ENCODE peak calls at places on chromosome 22, in four cellular contexts. I, B, G and Y are unnamed samples.
A peak's percentile ranks its signal among the peaks of the same experiment; 100 is the strongest.

GRCh38 chr22:36589856-36590255 is 60.9 kb upstream of the EIF3D start:
- DNase-seq in I (no peak), B (no peak), G (no peak), Y (no peak)

GRCh38 chr22:43860126-43860525 is 2.2 kb downstream of the SULT4A1 start:
- DNase-seq in I (no peak), B (no peak), G (no peak), Y (no peak)

GRCh38 chr22:25774575-25775026 is 32.6 kb downstream of the MYO18B start:
- DNase-seq in I (no peak), B (no peak), G (no peak), Y (peak; percentile 59)

GRCh38 chr22:37282385-37282677 is at the start of gene CYTH4:
- DNase-seq in I (no peak), B (no peak), G (peak; percentile 38), Y (no peak)

GRCh38 chr22:50270302-50271010 is at the start of gene MAPK11:
- DNase-seq in I (peak; percentile 47), B (no peak), G (peak; percentile 57), Y (peak; percentile 37)

GRCh38 chr22:17647996-17648395 is 9.4 kb downstream of the BCL2L13 start:
- DNase-seq in I (no peak), B (no peak), G (no peak), Y (no peak)

GRCh38 chr22:37566903-37567798 is 6.9 kb downstream of the CDC42EP1 start:
- DNase-seq in I (peak; percentile 61), B (peak; percentile 84), G (no peak), Y (peak; percentile 79)

GRCh38 chr22:37747090-37747714 is 50.4 kb downstream of the TRIOBP start:
- DNase-seq in I (no peak), B (no peak), G (peak; percentile 27), Y (no peak)

GRCh38 chr22:37126383-37126782 is 16.9 kb upstream of the TMPRSS6 start:
- DNase-seq in I (peak; percentile 20), B (no peak), G (peak; percentile 49), Y (no peak)

GRCh38 chr22:38569181-38569971 is 607 bp downstream of the DMC1 start:
- DNase-seq in I (no peak), B (no peak), G (peak; percentile 16), Y (peak; percentile 52)

DNA sequence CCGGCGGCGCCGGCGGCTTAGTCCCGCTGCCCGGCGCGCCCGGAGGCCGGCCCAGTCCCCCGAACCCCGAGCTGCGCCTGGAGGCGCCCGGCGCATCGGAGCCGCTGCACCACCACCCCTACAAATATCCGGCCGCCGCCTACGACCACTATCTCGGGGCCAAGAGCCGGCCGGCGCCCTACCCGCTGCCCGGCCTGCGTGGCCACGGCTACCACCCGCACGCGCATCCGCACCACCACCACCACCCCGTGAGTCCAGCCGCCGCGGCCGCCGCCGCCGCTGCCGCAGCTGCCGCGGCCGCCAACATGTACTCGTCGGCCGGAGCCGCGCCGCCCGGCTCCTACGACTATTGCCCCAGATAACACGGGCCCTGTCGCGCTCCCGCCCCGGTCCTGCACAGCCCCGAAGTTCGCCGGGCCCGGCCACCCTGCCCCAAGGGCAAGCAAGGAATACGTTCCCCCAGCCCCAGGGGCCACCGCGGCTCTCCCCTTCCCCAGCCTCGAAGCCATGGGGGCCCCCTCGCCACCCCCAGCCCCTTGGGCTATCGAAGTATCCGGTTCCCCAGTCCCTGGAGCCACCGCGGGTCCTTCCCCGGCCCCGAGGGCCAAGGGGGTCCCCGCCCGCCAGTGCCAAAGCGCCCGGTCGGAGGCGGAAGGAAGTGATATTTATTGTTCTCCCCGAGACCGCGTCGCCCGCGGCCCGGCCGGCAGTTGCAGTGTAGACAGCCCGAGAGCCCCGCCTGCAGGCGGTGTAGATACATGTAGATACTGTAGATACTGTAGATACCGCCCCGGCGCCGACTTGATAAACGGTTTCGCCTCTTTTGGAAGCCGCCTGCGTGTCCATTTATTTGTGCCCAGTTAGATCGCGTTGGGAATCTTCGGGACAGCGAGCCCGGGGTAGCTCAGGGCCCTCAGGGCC is 6.2 kb downstream of the TBX1 start:
- DNase-seq in I (no peak), B (no peak), G (peak; percentile 84), Y (no peak)
- TF ChIP-seq TARDBP in I (no peak), B (no peak), G (peak; percentile 72), Y (no peak)

DNA sequence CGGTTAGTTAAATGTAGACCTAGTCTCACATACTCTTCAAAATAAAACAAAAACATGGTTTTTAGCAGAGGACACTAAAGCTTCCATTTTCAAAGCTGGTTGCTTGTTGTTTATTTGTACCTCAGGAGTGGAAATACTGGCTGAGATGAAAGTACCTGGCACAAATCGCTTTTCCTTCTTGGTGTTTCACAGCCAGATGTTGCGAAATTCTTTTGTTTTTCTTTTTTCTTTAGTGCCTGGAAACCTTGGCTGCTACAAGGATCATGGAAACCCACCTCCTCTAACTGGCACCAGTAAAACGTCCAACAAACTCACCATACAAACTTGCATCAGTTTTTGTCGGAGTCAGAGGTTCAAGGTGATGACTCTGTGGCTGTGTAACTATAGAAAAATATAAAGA is 48.3 kb downstream of the KREMEN1 start:
- DNase-seq in I (no peak), B (no peak), G (no peak), Y (no peak)
- TF ChIP-seq TARDBP in I (no peak), B (no peak), G (no peak), Y (no peak)

GRCh38 chr22:45314054-45314721 is 4.5 kb downstream of the FAM118A start:
- DNase-seq in I (peak; percentile 32), B (no peak), G (peak; percentile 76), Y (no peak)
- TF ChIP-seq TARDBP in I (no peak), B (no peak), G (no peak), Y (no peak)

DNA sequence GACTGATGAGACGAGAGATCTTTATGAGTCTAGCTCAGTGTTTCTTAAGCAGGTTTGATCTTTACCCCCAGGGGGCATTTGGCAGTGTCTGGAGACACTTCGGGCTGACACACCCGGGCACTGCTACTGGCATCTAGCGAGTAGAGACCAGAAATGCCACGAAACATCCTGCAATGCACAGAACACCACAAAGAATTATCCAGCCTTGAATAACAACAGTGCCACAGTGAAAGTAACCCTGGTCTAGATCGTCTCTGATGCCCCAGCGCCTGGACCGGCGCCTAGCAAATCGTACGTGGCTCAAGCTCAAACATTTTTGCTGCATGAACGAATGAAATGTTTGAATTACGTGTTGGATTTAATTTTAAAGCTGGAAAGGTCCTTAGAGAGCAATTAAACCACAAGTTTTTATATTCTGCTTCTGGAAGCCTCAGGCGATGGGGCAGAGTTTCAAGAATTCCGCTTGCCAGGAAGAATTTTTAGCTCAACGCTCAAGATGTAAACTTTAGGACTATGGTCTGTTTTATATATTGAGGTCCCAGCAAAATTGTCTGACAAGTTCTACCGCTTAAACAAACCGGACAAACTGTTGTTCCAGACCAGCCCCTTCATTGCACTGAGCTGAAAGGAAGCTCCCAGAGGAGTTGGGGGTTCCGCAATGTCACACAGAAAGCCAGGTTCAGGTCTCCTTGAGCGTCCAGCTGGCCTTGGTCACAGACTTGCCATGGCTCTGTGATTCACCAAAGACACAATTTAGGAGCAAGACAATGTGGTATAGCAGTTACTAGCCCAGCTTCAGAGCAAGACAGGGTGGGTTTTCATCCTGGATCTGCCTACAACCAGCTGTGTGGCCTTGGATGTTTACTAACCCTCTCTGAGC is 44.2 kb upstream of the SMTN start:
- DNase-seq in I (no peak), B (no peak), G (no peak), Y (no peak)
- TF ChIP-seq TARDBP in I (no peak), B (no peak), G (no peak), Y (no peak)

GRCh38 chr22:32920032-32920628 is 118.6 kb downstream of the TIMP3 start:
- DNase-seq in I (no peak), B (no peak), G (no peak), Y (no peak)
- TF ChIP-seq TARDBP in I (no peak), B (no peak), G (no peak), Y (no peak)

DNA sequence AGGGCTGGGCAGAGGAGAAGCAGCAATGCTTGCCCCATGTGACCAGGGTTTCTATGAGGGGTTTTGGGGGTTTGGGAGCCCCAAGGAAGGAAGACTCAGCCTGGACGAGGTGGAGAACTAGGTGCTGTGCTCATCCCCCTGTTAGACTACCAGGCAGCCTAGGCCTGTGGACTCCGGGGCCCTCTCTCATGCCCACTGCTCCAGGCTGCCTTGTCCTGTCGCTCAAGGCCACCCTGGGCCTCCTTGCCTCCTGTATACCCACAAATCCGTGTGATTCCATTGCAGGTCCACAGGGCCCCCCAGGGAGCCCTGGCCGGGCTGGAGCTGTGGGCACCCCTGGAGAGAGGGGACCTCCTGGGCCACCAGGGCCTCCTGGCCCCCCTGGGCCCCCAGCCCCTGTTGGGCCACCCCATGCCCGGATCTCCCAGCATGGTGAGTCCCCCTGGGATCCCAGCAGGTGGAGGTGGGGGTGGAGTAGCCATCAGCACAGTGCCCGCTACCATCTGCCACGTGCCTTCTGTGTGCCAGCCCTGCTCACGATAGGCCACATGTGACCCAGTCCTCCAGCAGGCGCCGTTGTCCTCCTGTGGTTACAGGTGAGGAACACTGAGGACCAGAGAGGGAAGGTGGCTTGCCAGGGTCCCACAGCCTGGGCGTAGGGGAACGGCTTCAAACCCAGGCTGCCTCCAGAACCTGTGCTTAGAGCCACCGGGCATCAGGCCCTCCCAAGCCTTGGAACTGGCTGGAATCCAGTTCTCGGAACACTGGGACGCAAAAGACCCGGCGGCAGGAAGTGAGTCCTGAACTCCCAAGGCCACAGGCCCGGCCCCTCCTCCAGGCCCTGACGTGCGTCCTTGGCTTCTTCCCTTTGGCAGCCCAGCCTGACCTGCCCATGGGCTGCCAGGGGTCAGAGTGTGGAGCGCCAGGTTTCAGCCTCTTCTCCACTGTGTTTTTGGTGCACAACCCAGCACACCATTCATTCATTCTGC is 26.6 kb downstream of the EMID1 start:
- DNase-seq in I (peak; percentile 79), B (no peak), G (peak; percentile 2), Y (no peak)
- TF ChIP-seq TARDBP in I (no peak), B (no peak), G (no peak), Y (no peak)

GRCh38 chr22:40911772-40912171 is 39.4 kb upstream of the RBX1 start:
- DNase-seq in I (no peak), B (no peak), G (no peak), Y (no peak)
- TF ChIP-seq TARDBP in I (no peak), B (no peak), G (no peak), Y (no peak)

GRCh38 chr22:35089139-35089538 is 23.2 kb downstream of the ISX start:
- DNase-seq in I (no peak), B (peak; percentile 27), G (no peak), Y (no peak)

GRCh38 chr22:35085621-35086020 is 19.7 kb downstream of the ISX start:
- DNase-seq in I (no peak), B (no peak), G (no peak), Y (no peak)
- TF ChIP-seq TARDBP in I (no peak), B (no peak), G (no peak), Y (no peak)